ENCODE peak calls at places on chromosomes 4 and X, in nine cellular contexts. E is CD8-positive, alpha-beta memory T cell; B is gastrocnemius medialis; S is left ventricle myocardium inferior; Q is PC-9; A is right atrium auricular region; G is cardiac muscle cell; V is OCI-LY7; M is left lung. D is an unnamed sample. For H3K9me3, the result is how much of the 10 kb centered on the place peaks cover.

GRCh38 chr4:95549246-95550138 is 719 bp upstream of the UNC5C start:
- DNase-seq in E (no peak), B (no peak), S (peak), Q (peak), A (peak), G (peak), V (no peak), M (no peak), D (peak)

GRCh38 chr4:185839204-185839712 is 27.3 kb upstream of the SORBS2 start:
- DNase-seq in E (no peak), B (peak), S (peak), Q (peak), A (no peak), G (peak), V (no peak), M (peak), D (peak)

GRCh38 chr4:24564488-24564887 is 19.9 kb downstream of the DHX15 start:
- DNase-seq in E (no peak), B (no peak), S (no peak), Q (no peak), A (no peak), G (no peak), V (no peak), M (no peak), D (no peak)

GRCh38 chrX:115968436-115969252 is 201.9 kb upstream of the AGTR2 start:
- DNase-seq in E (no peak), B (no peak), S (peak), Q (peak), A (peak), G (peak), V (no peak), M (no peak), D (peak)

GRCh38 chr4:155614111-155614762 is 52.4 kb upstream of the GUCY1A1 start:
- DNase-seq in E (no peak), B (no peak), S (no peak), Q (no peak), A (no peak), G (no peak), V (no peak), M (no peak), D (no peak)

GRCh38 chrX:23616361-23616760 is 50.9 kb upstream of the PRDX4 start:
- DNase-seq in E (no peak), B (no peak), S (no peak), Q (no peak), A (no peak), G (peak), V (peak), M (no peak), D (peak)

GRCh38 chr4:148056879-148057278 is 325.0 kb downstream of the ARHGAP10 start:
- DNase-seq in E (peak), B (peak), S (peak), Q (no peak), A (peak), G (no peak), V (peak), M (peak), D (peak)

GRCh38 chrX:123083924-123084323 is 100.2 kb upstream of the GRIA3 start:
- DNase-seq in E (no peak), B (no peak), S (no peak), Q (no peak), A (no peak), G (no peak), V (no peak), M (no peak), D (no peak)

GRCh38 chrX:7147431-7147977 is at the start of gene STS:
- DNase-seq in E (peak), B (peak), S (peak), Q (peak), A (peak), G (peak), V (peak), M (peak), D (peak)

GRCh38 chr4:123444298-123444731 is 47.7 kb downstream of the SPRY1 start:
- DNase-seq in E (no peak), B (no peak), S (peak), Q (no peak), A (no peak), G (peak), V (peak), M (peak), D (peak)

GRCh38 chr4:123438031-123438430 is 41.4 kb downstream of the SPRY1 start:
- DNase-seq in E (no peak), B (no peak), S (no peak), Q (no peak), A (no peak), G (no peak), V (no peak), M (no peak), D (no peak)

GRCh38 chr4:123446791-123447474 is 50.3 kb downstream of the SPRY1 start:
- DNase-seq in E (no peak), B (no peak), S (no peak), Q (no peak), A (no peak), G (peak), V (peak), M (no peak), D (no peak)

GRCh38 chr4:123449362-123449761 is 52.8 kb downstream of the SPRY1 start:
- DNase-seq in E (no peak), B (no peak), S (no peak), Q (no peak), A (no peak), G (no peak), V (no peak), M (no peak), D (no peak)

DNA sequence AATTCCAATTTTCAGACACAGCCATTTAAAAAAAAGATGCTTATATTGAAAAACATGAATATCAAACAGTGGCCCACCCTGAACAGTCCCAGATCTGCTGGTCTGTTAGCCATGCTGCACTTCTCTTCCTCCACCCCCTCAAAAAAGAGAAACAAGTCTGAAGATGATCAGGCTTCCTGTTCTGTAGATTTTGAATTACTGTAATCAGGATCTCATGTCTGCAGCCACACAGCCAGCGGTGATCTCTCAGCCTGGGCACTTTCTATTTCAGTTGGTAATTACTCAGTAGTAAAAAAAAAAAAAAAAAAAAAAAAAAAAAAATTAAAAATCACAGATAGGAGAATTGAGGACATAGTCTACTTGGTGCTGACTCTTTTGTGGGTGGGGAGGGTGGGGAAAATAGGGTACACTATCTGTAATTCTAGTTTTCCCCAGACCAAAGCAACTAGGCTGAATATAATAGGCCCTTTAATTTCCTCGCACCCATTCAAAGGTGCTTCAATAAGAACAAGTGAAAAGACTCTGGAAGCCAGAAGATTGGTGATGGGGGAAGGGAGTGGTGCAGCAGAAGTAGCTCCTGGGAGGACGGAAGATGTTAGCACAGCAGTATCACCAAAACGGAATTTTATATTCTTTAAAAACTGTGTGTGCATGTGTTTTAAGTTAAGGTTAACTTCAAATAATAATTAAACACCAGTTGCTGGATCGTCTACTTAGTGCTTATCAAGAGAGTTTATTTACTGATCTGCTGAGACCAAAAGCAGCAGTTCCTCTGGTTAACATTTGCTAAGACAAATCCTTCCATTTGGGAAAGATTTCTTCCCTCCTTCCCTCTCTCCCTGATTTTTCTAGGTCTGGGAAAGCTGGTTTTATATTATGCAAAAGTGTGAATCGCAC is 47.1 kb downstream of the SPRY1 start:
- DNase-seq in E (no peak), B (no peak), S (no peak), Q (no peak), A (no peak), G (no peak), V (peak), M (no peak), D (peak)
- H3K4me3 ChIP-seq in E (no peak), B (no peak), S (peak), Q (no peak), A (no peak), G (no peak), V (peak), M (no peak), D (peak)

DNA sequence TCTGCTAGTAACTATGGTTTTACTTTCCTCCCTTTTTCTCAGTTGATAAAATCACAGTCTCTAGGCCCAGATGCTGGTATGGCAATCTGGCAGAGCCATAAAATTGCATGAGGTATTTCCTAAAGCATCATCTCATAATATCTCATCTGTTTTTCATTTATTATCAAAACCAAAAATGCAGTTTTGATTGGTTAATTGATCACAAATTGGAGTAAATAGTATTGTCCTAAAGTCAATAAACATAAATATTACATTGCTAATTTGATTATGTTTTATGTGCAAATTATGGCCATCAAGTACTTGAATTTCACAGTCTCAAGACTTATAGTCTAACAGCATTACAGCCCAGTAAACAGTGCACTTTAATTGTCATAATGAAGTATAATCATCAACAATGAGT is 2365.6 kb downstream of the ARAP2 start:
- DNase-seq in E (no peak), B (no peak), S (no peak), Q (no peak), A (no peak), G (no peak), V (no peak), M (no peak), D (no peak)
- H3K9me3 ChIP-seq in E (under half), B (under half), S (under half), Q (under half), A (under half), G (under half), V (under half), M (under half), D (under half)

DNA sequence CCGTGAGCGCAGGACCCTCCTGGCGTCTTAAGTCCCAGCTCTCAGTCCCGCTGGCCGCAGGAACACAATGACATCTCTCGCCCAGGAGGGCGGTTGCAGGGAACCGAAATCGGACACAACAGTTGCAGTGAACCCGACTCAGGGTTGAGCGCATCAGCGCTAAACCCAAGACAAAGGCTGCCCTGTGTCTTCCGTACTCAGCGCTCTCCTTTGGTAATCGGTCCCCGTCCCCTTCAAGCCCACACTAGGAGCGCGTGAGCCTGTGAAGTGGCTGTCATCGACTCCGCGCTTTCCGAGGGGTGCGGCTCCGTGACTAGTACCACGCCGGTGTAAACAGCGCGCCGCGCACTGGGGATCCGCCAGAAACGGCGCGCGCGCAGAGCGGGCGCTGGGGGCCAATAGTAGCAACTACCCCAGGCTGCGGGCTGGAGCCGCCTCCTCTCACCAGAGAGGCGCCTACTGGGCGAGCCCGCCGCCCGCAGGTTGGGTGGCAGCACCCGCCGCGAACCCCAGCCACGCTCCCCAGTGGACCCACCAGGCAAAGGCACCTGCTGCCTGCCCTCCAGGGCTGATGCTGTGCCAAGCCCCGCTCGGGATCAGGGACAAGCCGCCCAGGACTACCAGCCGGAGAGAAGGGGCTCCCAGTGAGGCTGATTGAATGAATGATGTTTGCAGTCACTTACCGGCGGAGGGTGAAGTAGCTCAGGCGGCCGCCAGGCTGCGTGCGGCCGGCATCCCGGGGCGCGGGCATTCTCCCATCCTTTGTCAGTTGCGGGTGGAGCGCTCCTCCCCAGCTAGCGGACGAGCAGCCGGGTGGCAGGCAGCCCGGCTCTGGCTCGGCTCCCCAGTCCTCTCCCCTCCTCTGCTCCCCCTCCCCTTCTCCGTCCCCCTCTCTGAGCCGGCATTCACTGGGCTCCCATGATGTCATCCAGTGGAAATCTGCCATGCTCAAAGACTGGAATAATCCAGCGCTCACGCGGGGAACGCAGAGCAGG is 370.4 kb upstream of the SMIM31 start:
- DNase-seq in E (no peak), B (no peak), S (no peak), Q (peak), A (no peak), G (peak), V (no peak), M (no peak), D (peak)
- H3K4me3 ChIP-seq in E (no peak), B (no peak), S (peak), Q (no peak), A (peak), G (peak), V (no peak), M (no peak), D (peak)

GRCh38 chrX:2220829-2221567 is 279.8 kb downstream of the DHRSX start:
- DNase-seq in E (no peak), B (no peak), S (no peak), Q (no peak), A (no peak), G (no peak), V (no peak), M (no peak), D (no peak)
- H3K9me3 ChIP-seq in E (under half), B (under half), S (half or more), Q (under half), A (under half), G (under half), V (under half), M (half or more), D (under half)

D was measured in neural progenitor cell.